ENCODE peak calls at places on chromosomes 16 and 17, in eight cellular contexts. M is progenitor cell of endocrine pancreas, E is heart right ventricle, Q is H9, J is AG09319, B is heart left ventricle, Y is cardiac muscle cell, R is natural killer cell. G is an unnamed sample.

GRCh38 chr17:36629252-36629847 is 28.0 kb downstream of the MRM1 start:
- DNase-seq in M (peak; percentile 88), E (peak; percentile 75), Q (peak; percentile 91), J (peak; percentile 22), B (peak; percentile 87), Y (peak; percentile 78), R (peak; percentile 79), G (peak; percentile 75)

GRCh38 chr16:65548470-65548869 is 426.6 kb upstream of the CDH11 start:
- DNase-seq in M (no peak), E (no peak), Q (peak; percentile 60), J (no peak), B (no peak), Y (no peak), R (no peak), G (no peak)

GRCh38 chr16:16159662-16160061 is 63.6 kb downstream of the ABCC6 start:
- DNase-seq in M (no peak), E (no peak), Q (no peak), J (no peak), B (peak; percentile 7), Y (no peak), R (no peak), G (no peak)

GRCh38 chr17:8436169-8436932 is 667 bp downstream of the NDEL1 start:
- DNase-seq in M (peak; percentile 25), E (peak; percentile 71), Q (peak; percentile 79), J (peak; percentile 42), B (peak; percentile 82), Y (peak; percentile 82), R (no peak), G (no peak)

GRCh38 chr17:61669522-61669921 is 78.5 kb upstream of the NACA2 start:
- DNase-seq in M (no peak), E (no peak), Q (no peak), J (no peak), B (no peak), Y (no peak), R (no peak), G (no peak)

GRCh38 chr17:60909405-60909804 is 231.8 kb downstream of the BCAS3 start:
- DNase-seq in M (no peak), E (no peak), Q (no peak), J (no peak), B (no peak), Y (no peak), R (no peak), G (no peak)

GRCh38 chr16:52320930-52321439 is 226.0 kb downstream of the TOX3 start:
- DNase-seq in M (no peak), E (no peak), Q (no peak), J (no peak), B (no peak), Y (no peak), R (no peak), G (no peak)

GRCh38 chr16:19118938-19119431 is 5.2 kb downstream of the ITPRIPL2 start:
- DNase-seq in M (no peak), E (no peak), Q (no peak), J (no peak), B (no peak), Y (no peak), R (no peak), G (no peak)

GRCh38 chr17:76481091-76481655 is 13.8 kb downstream of the AANAT start:
- DNase-seq in M (no peak), E (no peak), Q (no peak), J (no peak), B (no peak), Y (no peak), R (no peak), G (peak; percentile 61)

GRCh38 chr16:63714876-63715275 is 1407.0 kb downstream of the CDH11 start:
- DNase-seq in M (no peak), E (no peak), Q (peak; percentile 62), J (no peak), B (no peak), Y (no peak), R (no peak), G (no peak)

GRCh38 chr17:55660171-55660886 is 62.3 kb downstream of the TMEM100 start:
- DNase-seq in M (no peak), E (no peak), Q (no peak), J (no peak), B (no peak), Y (no peak), R (no peak), G (no peak)

GRCh38 chr16:29974291-29975133 is 844 bp downstream of the TAOK2 start:
- DNase-seq in M (no peak), E (peak; percentile 34), Q (no peak), J (no peak), B (peak; percentile 69), Y (peak; percentile 30), R (no peak), G (no peak)

GRCh38 chr16:2178321-2179106 is 17.9 kb downstream of the CASKIN1 start:
- DNase-seq in M (no peak), E (no peak), Q (peak; percentile 92), J (no peak), B (no peak), Y (peak; percentile 38), R (peak; percentile 37), G (no peak)

GRCh38 chr17:57296231-57296630 is 39.9 kb downstream of the MSI2 start:
- DNase-seq in M (no peak), E (no peak), Q (no peak), J (no peak), B (no peak), Y (no peak), R (no peak), G (no peak)

GRCh38 chr17:77609553-77610517 is 348.7 kb upstream of the TNRC6C start:
- DNase-seq in M (no peak), E (no peak), Q (peak; percentile 25), J (no peak), B (no peak), Y (no peak), R (peak; percentile 18), G (peak; percentile 26)

GRCh38 chr17:42878123-42878880 is 22.3 kb upstream of the G6PC1 start:
- DNase-seq in M (no peak), E (no peak), Q (peak; percentile 95), J (no peak), B (no peak), Y (no peak), R (no peak), G (no peak)

GRCh38 chr17:81037783-81038733 is 3.1 kb downstream of the BAIAP2 start:
- DNase-seq in M (no peak), E (no peak), Q (peak; percentile 53), J (no peak), B (peak; percentile 65), Y (no peak), R (no peak), G (no peak)

GRCh38 chr16:17211797-17212196 is 259.0 kb downstream of the XYLT1 start:
- DNase-seq in M (no peak), E (no peak), Q (peak; percentile 70), J (no peak), B (no peak), Y (peak; percentile 38), R (no peak), G (no peak)
- TF ChIP-seq CTCF in M (peak; percentile 48), E (no peak), Q (peak; percentile 93), J (peak; percentile 6), B (peak; percentile 9), Y (no peak), R (peak; percentile 18), G (no peak)

GRCh38 chr17:2090804-2091534 is 36.1 kb downstream of the HIC1 start:
- DNase-seq in M (no peak), E (peak; percentile 50), Q (peak; percentile 81), J (peak; percentile 84), B (no peak), Y (no peak), R (no peak), G (no peak)
- TF ChIP-seq CTCF in M (no peak), E (peak; percentile 21), Q (peak; percentile 39), J (peak; percentile 53), B (peak; percentile 34), Y (peak; percentile 50), R (no peak), G (no peak)

GRCh38 chr17:48639136-48639535 is 13.0 kb upstream of the HOXB9 start:
- DNase-seq in M (no peak), E (no peak), Q (no peak), J (no peak), B (no peak), Y (no peak), R (no peak), G (no peak)
- TF ChIP-seq CTCF in M (no peak), E (no peak), Q (no peak), J (no peak), B (no peak), Y (no peak), R (no peak), G (no peak)

DNA sequence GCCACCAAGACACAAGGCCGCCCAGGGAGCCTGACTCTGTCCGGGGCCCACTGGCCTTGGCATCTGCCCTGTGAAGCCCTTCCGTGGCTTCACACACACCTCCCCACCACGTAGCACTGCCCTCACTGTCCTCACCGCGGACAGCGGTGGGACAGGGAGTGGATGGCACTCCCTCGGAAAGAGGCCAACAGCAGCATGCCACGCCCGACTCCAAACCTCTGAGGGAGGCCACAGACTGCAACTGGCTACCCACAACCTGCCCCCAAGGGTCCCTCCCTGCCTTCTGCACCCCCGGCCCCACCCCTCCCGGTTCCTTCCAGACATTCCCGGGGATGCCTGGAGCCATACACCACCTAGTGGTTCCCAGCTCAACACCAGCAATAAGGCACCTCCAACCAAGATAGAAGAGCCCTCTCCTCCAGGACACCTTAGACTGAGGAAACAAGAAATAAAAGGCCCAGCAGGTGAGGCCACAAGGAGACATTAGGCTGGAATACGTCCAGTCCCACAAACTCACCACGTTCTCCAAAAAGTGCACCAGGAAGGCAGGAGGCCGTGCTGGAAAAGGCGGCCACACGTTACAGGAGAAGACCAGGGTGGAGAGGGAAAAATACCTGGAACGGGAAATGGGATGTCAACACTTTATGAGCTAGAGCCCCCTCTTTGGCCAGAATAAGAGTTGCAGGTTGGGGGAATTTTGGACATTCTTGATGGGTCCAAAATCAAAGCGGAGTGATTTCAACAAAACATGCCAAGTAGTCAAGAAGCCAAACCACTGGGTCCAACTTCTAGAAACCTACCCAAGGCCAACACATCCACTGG is 310.0 kb downstream of the SOX9 start:
- DNase-seq in M (no peak), E (no peak), Q (peak; percentile 79), J (no peak), B (no peak), Y (no peak), R (no peak), G (no peak)
- TF ChIP-seq CTCF in M (peak; percentile 20), E (no peak), Q (peak; percentile 67), J (no peak), B (no peak), Y (peak; percentile 43), R (no peak), G (no peak)

GRCh38 chr16:85372627-85373372 is 240.3 kb upstream of the GSE1 start:
- DNase-seq in M (no peak), E (no peak), Q (no peak), J (peak; percentile 30), B (no peak), Y (no peak), R (no peak), G (no peak)

GRCh38 chr16:85371948-85372347 is 241.2 kb upstream of the GSE1 start:
- DNase-seq in M (no peak), E (no peak), Q (no peak), J (no peak), B (no peak), Y (no peak), R (no peak), G (no peak)

GRCh38 chr16:85369741-85370528 is 243.2 kb upstream of the GSE1 start:
- DNase-seq in M (peak; percentile 65), E (peak; percentile 56), Q (peak; percentile 74), J (no peak), B (no peak), Y (peak; percentile 51), R (peak; percentile 54), G (peak; percentile 54)

GRCh38 chr16:85370543-85370880 is 242.6 kb upstream of the GSE1 start:
- DNase-seq in M (no peak), E (no peak), Q (no peak), J (no peak), B (no peak), Y (no peak), R (no peak), G (no peak)

GRCh38 chr16:85370881-85371651 is 242.1 kb upstream of the GSE1 start:
- DNase-seq in M (no peak), E (peak; percentile 44), Q (no peak), J (no peak), B (no peak), Y (no peak), R (no peak), G (no peak)
- TF ChIP-seq CTCF in M (no peak), E (no peak), Q (no peak), J (peak; percentile 3), B (no peak), Y (no peak), R (no peak), G (no peak)